ENCODE peak calls at places on chromosomes 5 and 9, in four cellular contexts. S is AG09319, U is BJ, Z is breast epithelium. H is an unnamed sample.

GRCh38 chr9:91211919-91212318 is 149.8 kb downstream of the AUH start:
- DNase-seq in S (no peak), Z (no peak), U (no peak), H (no peak)

GRCh38 chr9:112271466-112272098 is 61.8 kb downstream of the PTBP3 start:
- DNase-seq in U (no peak), S (no peak), Z (no peak), H (no peak)

GRCh38 chr5:66015296-66015960 is 89.1 kb downstream of the ERBIN start:
- DNase-seq in U (no peak), Z (no peak), S (no peak), H (no peak)

GRCh38 chr5:112036206-112036605 is 279.2 kb upstream of the NREP start:
- DNase-seq in S (no peak), Z (no peak), U (peak; percentile 68), H (peak; percentile 56)

GRCh38 chr9:18705763-18706372 is 231.9 kb downstream of the ADAMTSL1 start:
- DNase-seq in U (no peak), S (no peak), Z (no peak), H (no peak)

GRCh38 chr9:136793063-136793946 is 2.2 kb downstream of the TMEM141 start:
- DNase-seq in U (no peak), S (no peak), Z (no peak), H (no peak)

GRCh38 chr5:16690243-16690839 is 73.5 kb upstream of the RETREG1 start:
- DNase-seq in Z (no peak), S (no peak), U (no peak), H (no peak)

GRCh38 chr5:52623291-52623690 is 164.4 kb upstream of the ITGA1 start:
- DNase-seq in Z (no peak), U (no peak), S (no peak), H (no peak)

GRCh38 chr5:36177715-36178556 is 26.0 kb downstream of the SKP2 start:
- DNase-seq in U (no peak), S (peak; percentile 24), Z (no peak), H (no peak)

GRCh38 chr9:20593551-20593950 is 28.7 kb downstream of the MLLT3 start:
- DNase-seq in S (no peak), U (no peak), Z (no peak), H (peak; percentile 41)

GRCh38 chr9:134717056-134717455 is 75.5 kb downstream of the COL5A1 start:
- DNase-seq in Z (no peak), S (no peak), U (no peak), H (no peak)

GRCh38 chr9:81461196-81461595 is 228.2 kb downstream of the TLE1 start:
- DNase-seq in Z (no peak), S (no peak), U (no peak), H (no peak)

GRCh38 chr9:136721339-136722092 is 9.1 kb downstream of the DIPK1B start:
- DNase-seq in U (no peak), S (no peak), Z (no peak), H (no peak)

GRCh38 chr9:75909776-75910175 is 19.3 kb downstream of the PCSK5 start:
- DNase-seq in Z (no peak), S (no peak), U (no peak), H (no peak)

GRCh38 chr5:107919969-107920368 is 249.2 kb upstream of the EFNA5 start:
- DNase-seq in S (no peak), U (no peak), Z (no peak), H (no peak)

DNA sequence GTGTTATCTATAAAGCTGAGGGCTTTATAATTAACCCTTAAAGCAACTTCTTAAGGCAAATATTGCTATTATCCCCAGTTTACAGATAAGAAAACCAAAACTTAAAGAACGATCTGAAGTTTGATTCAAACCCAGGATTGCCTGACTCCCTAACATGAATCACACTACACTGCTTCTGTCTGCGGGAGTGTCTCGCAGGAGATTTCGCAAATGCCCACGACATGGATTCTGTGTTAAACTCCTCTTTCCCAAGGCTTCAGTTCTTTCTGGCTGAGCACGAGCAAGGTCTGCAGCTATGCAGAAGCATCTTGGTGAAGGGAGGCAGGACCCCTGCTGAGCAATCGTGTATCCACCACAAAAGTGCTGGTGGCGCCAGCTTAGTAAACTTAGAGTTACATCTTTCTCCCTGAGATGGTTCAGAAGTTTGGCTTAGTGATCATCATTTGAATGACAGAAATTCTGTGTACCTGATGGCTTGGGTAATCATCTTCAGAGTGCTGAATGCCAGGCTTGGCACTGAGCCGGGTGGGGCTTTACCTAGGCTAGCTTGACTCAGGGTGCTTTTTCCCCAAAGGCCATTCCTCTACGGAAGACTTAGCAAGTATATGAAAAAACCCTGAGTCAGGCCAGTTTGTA is 81.4 kb upstream of the PIK3R1 start:
- DNase-seq in S (no peak), U (no peak), Z (no peak), H (peak; percentile 40)
- TF ChIP-seq CTCF in S (no peak), U (no peak), Z (no peak), H (no peak)

GRCh38 chr5:149730620-149731331 is 666 bp downstream of the PPARGC1B start:
- DNase-seq in Z (peak; percentile 28), S (no peak), U (no peak), H (no peak)
- TF ChIP-seq CTCF in Z (no peak), S (no peak), U (no peak), H (no peak)

GRCh38 chr5:152514827-152515397 is 109.8 kb upstream of the NMUR2 start:
- DNase-seq in U (no peak), Z (no peak), S (no peak), H (no peak)
- TF ChIP-seq CTCF in U (peak; percentile 55), Z (no peak), S (peak; percentile 37), H (peak; percentile 34)

DNA sequence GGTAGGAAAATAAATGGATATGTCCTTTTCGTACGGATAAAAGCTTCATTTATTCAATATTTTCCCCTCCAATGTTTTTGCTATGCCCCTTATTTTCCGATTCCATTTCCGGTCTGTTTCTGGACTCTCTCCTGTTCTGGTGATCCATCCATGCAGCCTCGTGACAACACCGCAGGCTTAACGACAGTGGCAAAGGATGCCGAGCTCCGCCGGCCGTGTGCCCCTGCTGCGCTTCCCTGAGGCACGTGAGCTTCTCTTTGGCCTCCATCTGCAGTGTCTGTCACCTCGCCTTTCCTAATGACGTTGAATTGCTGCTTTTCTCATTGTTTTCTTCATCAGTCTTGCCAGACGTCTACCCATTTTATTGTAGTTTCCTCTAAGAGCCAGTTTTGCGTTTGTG is 28.7 kb downstream of the SURF6 start:
- DNase-seq in S (no peak), U (no peak), Z (no peak), H (no peak)
- TF ChIP-seq CTCF in S (no peak), U (no peak), Z (no peak), H (no peak)

GRCh38 chr9:27888661-27889295 is 315.5 kb upstream of the C9orf72 start:
- DNase-seq in Z (no peak), S (no peak), U (no peak), H (no peak)
- TF ChIP-seq CTCF in Z (peak; percentile 15), S (peak; percentile 32), U (peak; percentile 55), H (peak; percentile 42)

DNA sequence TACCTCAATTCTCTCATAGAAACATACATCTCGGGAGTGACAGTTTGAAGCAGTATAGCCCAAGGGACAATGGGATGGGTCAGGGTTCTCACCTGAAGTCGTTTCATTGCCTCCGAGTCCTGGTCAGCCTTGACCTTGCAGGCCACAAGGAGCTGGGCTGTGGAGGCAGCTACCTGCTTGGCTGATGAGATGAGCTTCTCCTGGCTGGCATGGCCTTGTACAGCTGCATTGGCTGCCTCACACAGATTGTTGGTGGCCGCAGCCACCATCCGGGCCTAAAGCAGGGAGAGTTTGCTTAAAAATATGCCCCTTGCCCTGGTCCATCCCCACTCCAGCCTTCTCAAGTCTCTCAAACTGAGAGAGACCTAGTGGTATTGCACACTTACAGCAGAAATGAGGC is 8.5 kb upstream of the TPM2 start:
- DNase-seq in Z (no peak), U (no peak), S (no peak), H (no peak)
- TF ChIP-seq CTCF in Z (no peak), U (no peak), S (no peak), H (no peak)

GRCh38 chr5:61746836-61747575 is 414.9 kb downstream of the ZSWIM6 start:
- DNase-seq in Z (no peak), S (no peak), U (no peak), H (no peak)

GRCh38 chr5:61748651-61749050 is 416.6 kb downstream of the ZSWIM6 start:
- DNase-seq in U (no peak), S (no peak), Z (no peak), H (no peak)

GRCh38 chr5:61744690-61745619 is 412.9 kb downstream of the ZSWIM6 start:
- DNase-seq in S (no peak), Z (no peak), U (no peak), H (no peak)
- TF ChIP-seq CTCF in S (no peak), Z (no peak), U (no peak), H (no peak)